ENCODE peak calls at places on chromosomes 6 and 20, in four cellular contexts. D, T, R and Y are unnamed samples.

GRCh38 chr20:36421641-36422040 is 115.5 kb downstream of the DLGAP4 start:
- DNase-seq in D (no peak), T (no peak), R (no peak), Y (no peak)

GRCh38 chr6:10315631-10316145 is 99.2 kb downstream of the TFAP2A start:
- DNase-seq in D (no peak), T (no peak), R (peak; percentile 16), Y (no peak)

GRCh38 chr6:150887978-150888563 is 22.6 kb downstream of the MTHFD1L start:
- DNase-seq in D (no peak), T (no peak), R (no peak), Y (no peak)

GRCh38 chr20:47544240-47544639 is 42.6 kb downstream of the NCOA3 start:
- DNase-seq in D (no peak), T (no peak), R (peak; percentile 89), Y (no peak)

GRCh38 chr20:46108976-46109375 is 9.1 kb upstream of the CD40 start:
- DNase-seq in D (no peak), T (no peak), R (no peak), Y (no peak)

GRCh38 chr20:438581-439469 is 23.5 kb downstream of the TBC1D20 start:
- DNase-seq in D (no peak), T (no peak), R (no peak), Y (no peak)

GRCh38 chr6:100464162-100464851 is 414 bp downstream of the SIM1 start:
- DNase-seq in D (no peak), T (no peak), R (no peak), Y (no peak)

GRCh38 chr20:17993546-17993945 is 24.7 kb downstream of the MGME1 start:
- DNase-seq in D (no peak), T (no peak), R (no peak), Y (no peak)

GRCh38 chr6:144657691-144658090 is 372.6 kb downstream of the UTRN start:
- DNase-seq in D (peak; percentile 31), T (peak; percentile 71), R (peak; percentile 21), Y (no peak)

GRCh38 chr6:109783245-109783990 is 92.3 kb downstream of the FIG4 start:
- DNase-seq in D (no peak), T (no peak), R (no peak), Y (no peak)

GRCh38 chr6:7214400-7214940 is 98.5 kb downstream of the SSR1 start:
- DNase-seq in D (no peak), T (peak; percentile 30), R (no peak), Y (no peak)

GRCh38 chr6:10030942-10031537 is 383.8 kb downstream of the TFAP2A start:
- DNase-seq in D (no peak), T (peak; percentile 58), R (no peak), Y (no peak)

GRCh38 chr6:42454428-42454791 is 2.7 kb upstream of the TRERF1 start:
- DNase-seq in D (peak; percentile 31), T (no peak), R (peak; percentile 39), Y (no peak)

GRCh38 chr20:47102629-47103028 is 208.0 kb downstream of the EYA2 start:
- DNase-seq in D (no peak), T (no peak), R (no peak), Y (no peak)

GRCh38 chr6:150738092-150738625 is 127.3 kb upstream of the MTHFD1L start:
- DNase-seq in D (no peak), T (no peak), R (no peak), Y (no peak)

GRCh38 chr6:4180653-4181255 is 45.4 kb upstream of the ECI2 start:
- DNase-seq in D (no peak), T (peak; percentile 47), R (peak; percentile 46), Y (peak; percentile 20)

GRCh38 chr6:154302111-154302752 is 54.4 kb downstream of the IPCEF1 start:
- DNase-seq in D (no peak), T (peak; percentile 31), R (peak; percentile 95), Y (peak; percentile 87)

GRCh38 chr6:7747433-7747832 is 21.5 kb downstream of the BMP6 start:
- DNase-seq in D (no peak), T (no peak), R (no peak), Y (no peak)

GRCh38 chr6:121436966-121437756 is 1.7 kb downstream of the GJA1 start:
- DNase-seq in D (peak; percentile 46), T (peak; percentile 68), R (peak; percentile 68), Y (peak; percentile 11)

GRCh38 chr6:110542311-110543024 is 66.1 kb upstream of the SLC22A16 start:
- DNase-seq in D (no peak), T (no peak), R (no peak), Y (no peak)

GRCh38 chr6:153511896-153512496 is 380.9 kb upstream of the RGS17 start:
- DNase-seq in D (no peak), T (peak; percentile 69), R (peak; percentile 14), Y (peak; percentile 6)

GRCh38 chr6:15287670-15288069 is 41.8 kb downstream of the JARID2 start:
- DNase-seq in D (no peak), T (no peak), R (no peak), Y (no peak)

GRCh38 chr20:15475483-15475882 is 1097.8 kb downstream of the KIF16B start:
- DNase-seq in D (peak; percentile 27), T (peak; percentile 0), R (no peak), Y (no peak)

GRCh38 chr6:136103763-136104311 is 146.3 kb downstream of the MTFR2 start:
- DNase-seq in D (peak; percentile 21), T (peak; percentile 7), R (no peak), Y (no peak)

GRCh38 chr6:136640132-136640915 is 90.1 kb upstream of the MAP7 start:
- DNase-seq in D (no peak), T (no peak), R (peak; percentile 64), Y (no peak)

GRCh38 chr6:27471365-27472115 is 1.4 kb downstream of the ZNF184 start:
- DNase-seq in D (no peak), T (no peak), R (no peak), Y (no peak)

GRCh38 chr6:167704396-167704801 is 122.3 kb upstream of the AFDN start:
- DNase-seq in D (no peak), T (no peak), R (no peak), Y (no peak)

GRCh38 chr6:129032602-129033001 is 149.7 kb downstream of the LAMA2 start:
- DNase-seq in D (no peak), T (no peak), R (no peak), Y (no peak)

GRCh38 chr6:52152070-52152423 is 34.1 kb upstream of the IL17A start:
- DNase-seq in D (no peak), T (no peak), R (no peak), Y (no peak)

GRCh38 chr20:8909596-8909995 is 159.3 kb upstream of the PLCB4 start:
- DNase-seq in D (no peak), T (no peak), R (no peak), Y (no peak)

GRCh38 chr6:131914234-131914633 is 36.9 kb downstream of the CCN2 start:
- DNase-seq in D (no peak), T (no peak), R (peak; percentile 57), Y (no peak)

GRCh38 chr20:3276400-3277015 is 37.5 kb upstream of the SLC4A11 start:
- DNase-seq in D (no peak), T (no peak), R (peak; percentile 7), Y (no peak)

GRCh38 chr6:35139924-35140524 is 1.1 kb downstream of the TCP11 start:
- DNase-seq in D (peak; percentile 56), T (peak; percentile 77), R (peak; percentile 67), Y (peak; percentile 56)

GRCh38 chr20:61742097-61742805 is 323.4 kb downstream of the TAF4 start:
- DNase-seq in D (no peak), T (no peak), R (no peak), Y (no peak)

DNA sequence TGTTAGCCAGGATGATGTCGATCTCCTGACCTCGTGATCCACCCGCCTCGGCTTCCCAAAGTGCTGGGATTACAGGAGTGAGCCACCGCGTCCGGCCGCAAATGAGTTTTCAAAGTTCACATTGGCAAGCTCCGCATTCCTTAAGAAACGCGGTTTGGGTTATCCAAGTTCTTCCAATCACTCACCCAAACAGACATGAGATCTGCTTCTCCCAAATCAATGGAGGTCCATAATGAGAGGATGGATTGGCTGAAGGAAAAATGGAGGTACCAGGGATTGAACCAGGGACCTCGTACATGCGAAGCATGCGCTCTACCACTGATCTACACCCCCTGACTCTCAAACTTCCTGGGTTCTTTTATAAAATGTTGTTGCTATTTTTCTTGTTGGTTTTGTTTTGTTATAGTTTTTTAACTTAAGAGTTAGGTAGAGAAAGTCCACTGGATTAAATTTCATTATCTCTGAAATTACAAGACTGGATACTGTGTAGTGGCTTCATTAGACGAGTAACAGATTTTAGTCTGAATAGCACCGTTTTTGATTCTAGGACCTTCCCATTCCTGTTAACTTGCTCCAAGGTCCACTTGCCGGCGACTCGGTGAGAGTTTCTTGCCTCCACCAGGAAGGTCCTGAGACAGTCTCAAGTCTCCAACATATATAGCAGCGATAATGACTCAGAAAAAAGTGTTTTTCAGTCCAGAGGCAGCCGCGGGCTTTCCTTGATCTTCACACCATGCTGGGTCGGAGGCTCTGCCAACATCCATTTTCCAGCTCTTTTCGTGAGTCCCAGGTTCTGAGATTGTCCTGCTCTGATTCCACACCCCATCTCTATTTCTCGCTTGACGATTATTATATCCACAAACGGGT is 170.2 kb downstream of the GPX5 start:
- DNase-seq in D (no peak), T (peak; percentile 16), R (peak; percentile 38), Y (no peak)
- H3K27me3 ChIP-seq in D (peaks cover 10% of the 10 kb centered on the region), T (no peaks in the 10 kb centered on the region), R (peaks cover 10% of the 10 kb centered on the region), Y (peaks cover 42% of the 10 kb centered on the region)

GRCh38 chr20:63180541-63181185 is 35.3 kb downstream of the YTHDF1 start:
- DNase-seq in D (no peak), T (no peak), R (no peak), Y (no peak)
- H3K27me3 ChIP-seq in D (peaks cover 47% of the 10 kb centered on the region), T (peaks cover 43% of the 10 kb centered on the region), R (peaks cover 39% of the 10 kb centered on the region), Y (peaks cover 52% of the 10 kb centered on the region)

DNA sequence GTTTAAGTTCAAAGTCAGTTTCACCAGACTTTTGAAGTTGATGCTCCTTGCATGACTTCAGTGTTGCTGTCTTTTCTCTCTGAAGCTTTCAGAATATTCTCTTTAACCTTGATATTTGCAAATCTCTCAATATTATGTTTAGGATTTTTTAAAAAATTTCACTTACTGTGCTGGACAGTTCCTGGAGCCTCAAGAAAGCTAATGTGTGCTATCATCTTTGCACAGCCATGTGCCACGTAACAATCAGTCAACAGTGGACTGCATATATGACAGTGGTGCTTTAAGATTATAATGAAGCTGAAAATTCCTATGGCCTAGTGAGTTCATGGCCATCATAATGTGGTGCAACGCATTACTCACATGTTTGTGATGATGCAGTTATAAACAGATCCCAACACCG is 59.1 kb upstream of the OGFRL1 start:
- DNase-seq in D (no peak), T (no peak), R (no peak), Y (no peak)
- H3K27me3 ChIP-seq in D (no peaks in the 10 kb centered on the region), T (no peaks in the 10 kb centered on the region), R (no peaks in the 10 kb centered on the region), Y (no peaks in the 10 kb centered on the region)

GRCh38 chr20:63491635-63492230 is 7.2 kb downstream of the EEF1A2 start:
- DNase-seq in D (no peak), T (no peak), R (no peak), Y (no peak)

GRCh38 chr20:63492518-63492917 is 6.4 kb downstream of the EEF1A2 start:
- DNase-seq in D (no peak), T (no peak), R (no peak), Y (no peak)

GRCh38 chr20:63493563-63494020 is 5.3 kb downstream of the EEF1A2 start:
- DNase-seq in D (no peak), T (no peak), R (no peak), Y (no peak)

GRCh38 chr20:63494084-63494419 is 4.8 kb downstream of the EEF1A2 start:
- DNase-seq in D (no peak), T (no peak), R (no peak), Y (no peak)

DNA sequence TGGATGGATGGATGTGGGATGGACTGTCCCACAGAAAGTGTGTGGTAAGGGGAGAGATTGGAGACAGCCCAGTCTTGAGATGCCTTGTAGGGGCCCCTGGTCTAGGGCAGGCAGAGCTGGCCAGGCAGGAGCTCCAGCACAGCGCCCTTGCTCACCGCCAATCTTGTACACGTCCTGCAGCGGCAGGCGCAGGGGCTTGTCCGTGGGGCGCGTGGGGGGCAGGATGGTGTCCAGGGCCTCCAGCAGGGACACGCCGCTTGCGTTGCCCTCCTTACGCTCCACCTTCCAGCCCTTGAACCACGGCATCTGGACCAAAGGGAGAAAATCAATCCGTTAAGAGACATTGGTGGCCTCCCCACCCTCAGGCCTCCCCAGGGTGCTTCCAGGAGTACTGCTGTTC is 5.9 kb downstream of the EEF1A2 start:
- DNase-seq in D (no peak), T (no peak), R (no peak), Y (no peak)
- H3K27me3 ChIP-seq in D (peaks cover 6% of the 10 kb centered on the region), T (peaks cover 10% of the 10 kb centered on the region), R (peaks cover 5% of the 10 kb centered on the region), Y (peaks cover 21% of the 10 kb centered on the region)